ENCODE peak calls at places on chromosomes 1 and 21, in four cellular contexts. N is esophagus squamous epithelium; O is activated naive CD8-positive, alpha-beta T cell treated with anti-CD3 and anti-CD28 coated beads for 36 hours; W is suprapubic skin. L is an unnamed sample.

GRCh38 chr1:98749152-98749756 is 87.7 kb downstream of the SNX7 start:
- DNase-seq in O (no peak), W (no peak), N (no peak), L (peak; percentile 19)

GRCh38 chr1:178389441-178389840 is 107.3 kb downstream of the CLEC20A start:
- DNase-seq in W (no peak), O (no peak), N (no peak), L (no peak)

GRCh38 chr1:201217146-201217545 is 26.5 kb downstream of the IGFN1 start:
- DNase-seq in N (no peak), W (peak; percentile 54), O (no peak), L (no peak)

GRCh38 chr1:12598914-12599463 is 19.0 kb downstream of the DHRS3 start:
- DNase-seq in O (no peak), W (no peak), N (no peak), L (no peak)

GRCh38 chr1:41700986-41701535 is 216.6 kb upstream of the EDN2 start:
- DNase-seq in N (no peak), W (no peak), O (no peak), L (no peak)

GRCh38 chr1:4002741-4003140 is 102.7 kb upstream of the C1orf174 start:
- DNase-seq in O (no peak), N (no peak), W (peak; percentile 7), L (no peak)

GRCh38 chr21:43867332-43867703 is 2.3 kb downstream of the AGPAT3 start:
- DNase-seq in N (no peak), O (no peak), W (no peak), L (no peak)

GRCh38 chr1:25944986-25945385 is 38.8 kb upstream of the STMN1 start:
- DNase-seq in N (no peak), W (no peak), O (no peak), L (peak; percentile 22)

GRCh38 chr1:40303051-40303771 is 13.9 kb downstream of the COL9A2 start:
- DNase-seq in N (no peak), O (no peak), W (no peak), L (no peak)

GRCh38 chr1:17170571-17170970 is 34.4 kb upstream of the PADI1 start:
- DNase-seq in W (no peak), O (no peak), N (no peak), L (peak; percentile 61)

GRCh38 chr1:89953072-89953626 is 41.8 kb upstream of the ZNF326 start:
- DNase-seq in W (no peak), O (peak; percentile 6), N (no peak), L (peak; percentile 77)

GRCh38 chr21:36910581-36911307 is 55.7 kb downstream of the HLCS start:
- DNase-seq in O (no peak), N (no peak), W (no peak), L (peak; percentile 30)

GRCh38 chr1:1210726-1211540 is 3.0 kb downstream of the TNFRSF4 start:
- DNase-seq in O (no peak), W (peak; percentile 59), N (no peak), L (no peak)

GRCh38 chr1:153841463-153841994 is 66.3 kb downstream of the SLC27A3 start:
- DNase-seq in O (no peak), N (no peak), W (no peak), L (peak; percentile 13)

GRCh38 chr1:24743404-24744211 is 1.6 kb upstream of the CLIC4 start:
- DNase-seq in O (no peak), N (no peak), W (no peak), L (peak; percentile 39)

GRCh38 chr1:147850737-147851136 is 51.9 kb upstream of the GJA8 start:
- DNase-seq in W (no peak), N (no peak), O (no peak), L (no peak)

GRCh38 chr1:235069577-235070563 is 58.8 kb downstream of the TOMM20 start:
- DNase-seq in O (no peak), N (no peak), W (peak; percentile 87), L (peak; percentile 61)

GRCh38 chr1:152440635-152441471 is 26.8 kb upstream of the CRNN start:
- DNase-seq in W (no peak), N (no peak), O (peak; percentile 68), L (peak; percentile 93)

GRCh38 chr21:15496896-15497295 is 232.9 kb upstream of the USP25 start:
- DNase-seq in O (no peak), W (no peak), N (no peak), L (no peak)

GRCh38 chr1:213999732-214000131 is 12.0 kb downstream of the PROX1 start:
- DNase-seq in W (no peak), N (no peak), O (no peak), L (no peak)

GRCh38 chr1:115782571-115783281 is 14.2 kb upstream of the CASQ2 start:
- DNase-seq in W (no peak), N (no peak), O (no peak), L (peak; percentile 85)

GRCh38 chr1:42214447-42214871 is 49.9 kb upstream of the GUCA2A start:
- DNase-seq in W (no peak), N (no peak), O (no peak), L (peak; percentile 53)

GRCh38 chr1:1157914-1158710 is 15.6 kb upstream of the TTLL10 start:
- DNase-seq in O (peak; percentile 43), N (no peak), W (no peak), L (peak; percentile 77)

GRCh38 chr1:47181955-47182680 is 7.7 kb downstream of the PDZK1IP1 start:
- DNase-seq in W (no peak), O (no peak), N (no peak), L (no peak)